ENCODE peak calls at places on chromosome 12, in nine cellular contexts. U is H9; G is activated naive CD4-positive, alpha-beta T cell treated with Interleukin-2 at 50 U/mL for 16 hours; J is stimulated activated CD4-positive, alpha-beta T cell treated with anti-CD3 and anti-CD28 coated beads, TNF-alpha, amount 100 ng/mL, for 1 hour; L is WTC11; N is HT-29; O is amniotic epithelial cell; T is aorta; I is A549. R is an unnamed sample.

GRCh38 chr12:49293056-49293956 is 1.6 kb upstream of the PRPH start:
- DNase-seq in T (peak), N (no peak), I (no peak), L (peak), O (no peak), J (no peak), G (no peak), U (peak), R (peak)

GRCh38 chr12:131672311-131672940 is 38.5 kb upstream of the SFSWAP start:
- DNase-seq in G (no peak), L (no peak), T (peak), I (no peak), N (no peak), U (no peak), J (no peak), O (no peak), R (no peak)

GRCh38 chr12:58850826-58851225 is 69.5 kb downstream of the LRIG3 start:
- DNase-seq in L (no peak), N (no peak), J (no peak), U (no peak), G (no peak), T (no peak), O (no peak), I (no peak), R (no peak)

GRCh38 chr12:6334940-6335450 is 6.9 kb downstream of the TNFRSF1A start:
- DNase-seq in L (no peak), G (no peak), I (no peak), U (no peak), T (no peak), N (peak), O (no peak), J (no peak), R (no peak)

GRCh38 chr12:47818701-47819543 is 781 bp downstream of the HDAC7 start:
- DNase-seq in J (no peak), U (peak), O (no peak), N (peak), T (peak), I (peak), L (peak), G (peak), R (peak)

GRCh38 chr12:39490500-39491276 is 47.8 kb upstream of the KIF21A start:
- DNase-seq in J (no peak), O (peak), U (no peak), L (no peak), G (no peak), N (no peak), T (no peak), I (no peak), R (no peak)

GRCh38 chr12:106227641-106228319 is 20.0 kb downstream of the CKAP4 start:
- DNase-seq in L (no peak), N (no peak), U (peak), G (peak), O (peak), J (peak), I (no peak), T (no peak), R (no peak)

GRCh38 chr12:78898416-78898815 is 33.8 kb downstream of the SYT1 start:
- DNase-seq in N (no peak), L (no peak), J (no peak), O (peak), G (no peak), T (no peak), U (no peak), I (no peak), R (no peak)

GRCh38 chr12:71425568-71425967 is 14.0 kb upstream of the LGR5 start:
- DNase-seq in U (no peak), N (no peak), J (no peak), I (no peak), T (no peak), L (no peak), O (no peak), G (no peak), R (no peak)

GRCh38 chr12:68762691-68763090 is 16.7 kb downstream of the SLC35E3 start:
- DNase-seq in O (no peak), J (no peak), T (no peak), L (no peak), G (no peak), N (no peak), U (no peak), I (no peak), R (no peak)

R was measured in nephron progenitor cell.